ENCODE peak calls at places on chromosomes 7 and 10, in four cellular contexts. One of them, this sample, is unnamed.

GRCh38 chr7:25206765-25207164 is 21.5 kb downstream of the NPVF start:
- DNase-seq in ovary: no peak
- DNase-seq in transverse colon: no peak
- DNase-seq in A549: no peak
- DNase-seq in this sample: no peak

GRCh38 chr7:12683678-12684077 is 3.8 kb upstream of the ARL4A start:
- DNase-seq in ovary: no peak
- DNase-seq in transverse colon: no peak
- DNase-seq in A549: peak
- DNase-seq in this sample: no peak

GRCh38 chr7:103866919-103867318 is 122.5 kb downstream of the RELN start:
- DNase-seq in ovary: no peak
- DNase-seq in transverse colon: no peak
- DNase-seq in A549: no peak
- DNase-seq in this sample: no peak

GRCh38 chr7:23467731-23468720 is 2.3 kb downstream of the IGF2BP3 start:
- DNase-seq in ovary: no peak
- DNase-seq in transverse colon: peak
- DNase-seq in A549: no peak
- DNase-seq in this sample: no peak

GRCh38 chr7:78607099-78607498 is 808.5 kb downstream of the PHTF2 start:
- DNase-seq in ovary: no peak
- DNase-seq in transverse colon: no peak
- DNase-seq in A549: no peak
- DNase-seq in this sample: no peak

GRCh38 chr10:73923935-73924598 is 13.1 kb downstream of the PLAU start:
- DNase-seq in ovary: no peak
- DNase-seq in transverse colon: no peak
- DNase-seq in A549: no peak
- DNase-seq in this sample: no peak

GRCh38 chr10:34010891-34011290 is 676.4 kb upstream of the NRP1 start:
- DNase-seq in ovary: no peak
- DNase-seq in transverse colon: no peak
- DNase-seq in A549: no peak
- DNase-seq in this sample: no peak

GRCh38 chr10:14322531-14322930 is 8.2 kb downstream of the FRMD4A start:
- DNase-seq in ovary: no peak
- DNase-seq in transverse colon: no peak
- DNase-seq in A549: no peak
- DNase-seq in this sample: no peak

GRCh38 chr7:22723171-22723601 is 3.8 kb upstream of the IL6 start:
- DNase-seq in ovary: no peak
- DNase-seq in transverse colon: peak
- DNase-seq in A549: no peak
- DNase-seq in this sample: no peak

GRCh38 chr7:13024323-13024722 is 336.9 kb downstream of the ARL4A start:
- DNase-seq in ovary: no peak
- DNase-seq in transverse colon: no peak
- DNase-seq in A549: no peak
- DNase-seq in this sample: no peak

GRCh38 chr7:117592011-117592635 is 112.3 kb downstream of the CFTR start:
- DNase-seq in ovary: no peak
- DNase-seq in transverse colon: no peak
- DNase-seq in A549: no peak
- DNase-seq in this sample: no peak

GRCh38 chr10:113476673-113477072 is 76.2 kb upstream of the HABP2 start:
- DNase-seq in ovary: no peak
- DNase-seq in transverse colon: no peak
- DNase-seq in A549: no peak
- DNase-seq in this sample: no peak
- H3K4me3 ChIP-seq in ovary: no peak
- H3K4me3 ChIP-seq in transverse colon: no peak
- H3K4me3 ChIP-seq in A549: no peak
- H3K4me3 ChIP-seq in this sample: no peak

DNA sequence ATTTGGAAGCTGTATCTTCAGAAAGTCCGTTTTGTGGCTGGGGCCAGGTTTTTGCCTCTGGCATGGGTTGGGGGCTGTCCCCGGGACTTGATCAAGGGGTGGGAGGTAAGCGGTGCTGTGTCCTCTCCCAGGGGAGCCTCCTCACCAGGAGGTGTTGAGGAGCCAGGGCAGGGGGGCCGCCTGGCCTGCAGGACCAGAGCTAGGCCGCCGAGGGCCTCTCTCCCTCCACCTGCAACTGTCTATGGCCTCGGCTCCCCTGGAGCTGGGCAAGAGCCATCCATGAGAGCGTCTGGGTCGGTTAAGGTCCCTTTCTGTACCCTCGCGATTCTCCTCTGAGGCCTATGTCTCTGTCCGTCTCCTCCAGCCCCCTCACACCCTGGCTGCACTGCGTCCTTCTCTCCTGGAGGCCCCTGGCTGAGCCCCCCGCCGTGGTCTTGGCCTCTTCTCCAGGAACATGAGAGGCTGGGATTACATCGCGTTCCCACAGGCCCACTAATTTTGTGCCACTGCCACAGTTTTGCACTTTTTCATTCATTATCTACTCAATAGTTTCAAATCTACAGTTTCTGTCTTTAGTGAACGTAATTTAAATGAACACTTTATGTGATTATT is 20.6 kb downstream of the CALML5 start:
- DNase-seq in ovary: no peak
- DNase-seq in transverse colon: no peak
- DNase-seq in A549: no peak
- DNase-seq in this sample: no peak
- TF ChIP-seq EP300 in ovary: no peak
- TF ChIP-seq EP300 in transverse colon: no peak
- TF ChIP-seq EP300 in A549: no peak
- TF ChIP-seq EP300 in this sample: no peak

GRCh38 chr10:5933909-5934546 is 43.3 kb downstream of the IL15RA start:
- DNase-seq in ovary: no peak
- DNase-seq in transverse colon: no peak
- DNase-seq in A549: no peak
- DNase-seq in this sample: no peak

GRCh38 chr10:5937016-5937415 is 40.3 kb downstream of the IL15RA start:
- DNase-seq in ovary: no peak
- DNase-seq in transverse colon: no peak
- DNase-seq in A549: no peak
- DNase-seq in this sample: no peak

GRCh38 chr10:5938291-5938690 is 39.1 kb downstream of the IL15RA start:
- DNase-seq in ovary: no peak
- DNase-seq in transverse colon: no peak
- DNase-seq in A549: no peak
- DNase-seq in this sample: no peak

GRCh38 chr10:5932345-5932744 is 42.3 kb downstream of the FBH1 start:
- DNase-seq in ovary: no peak
- DNase-seq in transverse colon: no peak
- DNase-seq in A549: no peak
- DNase-seq in this sample: no peak

GRCh38 chr10:5935628-5936027 is 41.7 kb downstream of the IL15RA start:
- DNase-seq in ovary: no peak
- DNase-seq in transverse colon: no peak
- DNase-seq in A549: no peak
- DNase-seq in this sample: no peak
- H3K4me3 ChIP-seq in ovary: no peak
- H3K4me3 ChIP-seq in transverse colon: no peak
- H3K4me3 ChIP-seq in A549: no peak
- H3K4me3 ChIP-seq in this sample: no peak

DNA sequence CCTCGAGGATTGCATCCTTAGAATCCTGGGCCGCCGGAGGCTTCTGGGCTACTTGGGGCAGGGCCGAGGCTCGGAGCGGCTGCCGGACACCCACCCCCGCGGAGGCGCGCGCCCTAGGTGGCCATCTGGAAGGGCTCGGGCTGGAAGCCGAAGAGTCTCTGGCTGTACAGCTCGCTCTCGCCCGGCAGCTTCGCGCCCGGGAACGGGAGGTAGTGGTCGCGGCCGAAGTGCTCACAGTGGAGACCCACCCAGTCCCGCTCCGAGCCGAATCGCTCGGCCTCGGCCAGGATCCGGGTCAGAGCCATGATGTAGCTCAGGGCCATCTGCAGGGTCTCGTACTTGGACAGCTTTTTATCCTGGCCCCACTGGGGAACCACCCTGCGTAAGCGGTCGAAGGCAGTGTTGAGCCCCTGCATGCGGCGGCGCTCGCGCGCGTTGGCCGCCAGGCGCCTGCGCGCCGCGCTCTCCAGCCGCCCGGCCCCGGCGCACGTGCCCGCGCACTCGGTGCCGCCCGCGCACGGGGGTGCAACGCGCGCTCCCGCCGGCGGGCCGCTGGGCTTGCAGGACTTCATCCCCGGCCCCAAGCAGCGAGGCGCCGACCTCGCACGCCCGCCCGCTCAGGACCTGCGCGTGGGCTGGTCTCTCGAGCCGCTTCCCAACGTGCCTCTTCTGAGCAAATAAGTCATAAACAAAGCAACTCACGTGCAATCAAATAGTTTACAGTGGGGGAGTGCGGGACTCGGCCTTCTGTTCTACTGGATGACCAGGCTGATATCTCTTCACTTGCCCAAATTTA is 609 bp downstream of the ATOH7 start:
- DNase-seq in ovary: peak
- DNase-seq in transverse colon: peak
- DNase-seq in A549: peak
- DNase-seq in this sample: peak
- TF ChIP-seq EP300 in ovary: no peak
- TF ChIP-seq EP300 in transverse colon: no peak
- TF ChIP-seq EP300 in A549: no peak
- TF ChIP-seq EP300 in this sample: no peak

GRCh38 chr7:74454059-74454947 is 597 bp downstream of the GTF2IRD1 start:
- DNase-seq in ovary: peak
- DNase-seq in transverse colon: no peak
- DNase-seq in A549: no peak
- DNase-seq in this sample: no peak
- H3K4me3 ChIP-seq in ovary: peak
- H3K4me3 ChIP-seq in transverse colon: peak
- H3K4me3 ChIP-seq in A549: peak
- H3K4me3 ChIP-seq in this sample: peak

DNA sequence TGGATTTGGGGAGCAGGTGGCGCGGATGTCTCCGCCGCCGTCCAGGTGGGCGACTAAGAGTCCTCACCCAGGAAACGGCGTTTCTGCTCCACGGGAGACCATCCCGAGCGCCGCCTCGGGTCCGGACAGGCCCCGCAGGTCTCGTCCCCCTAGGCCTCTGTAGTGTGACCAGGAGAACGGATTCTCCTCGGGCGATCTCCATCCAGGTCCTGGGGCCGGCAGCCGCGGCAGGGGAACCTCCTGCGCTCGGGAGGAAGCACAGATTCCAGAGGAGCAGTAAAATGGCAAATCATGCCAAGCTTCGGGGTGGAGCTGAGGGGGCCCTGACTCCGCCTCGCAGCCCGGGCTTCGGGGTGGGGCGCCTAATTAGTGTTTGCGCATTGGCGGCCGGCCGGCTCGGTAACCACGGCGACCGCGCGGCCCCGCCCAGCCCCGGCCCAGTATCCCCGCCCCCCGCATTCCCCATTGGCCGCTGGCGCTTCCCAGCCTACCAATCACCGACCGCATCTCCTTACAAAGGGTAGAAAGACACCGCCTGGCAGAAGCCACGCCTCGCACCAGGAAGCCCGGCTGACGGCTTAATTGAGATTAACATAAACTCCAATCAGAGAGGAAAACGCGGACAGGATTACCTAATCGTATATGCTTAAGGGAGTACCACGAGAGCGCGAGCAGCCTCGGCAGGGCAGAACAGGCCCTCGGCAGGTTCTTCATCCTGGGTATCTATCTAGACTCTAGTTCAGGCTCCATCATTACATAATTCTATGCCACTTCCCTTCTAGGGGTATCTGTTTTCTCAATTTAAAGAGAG is 168.6 kb downstream of the ARHGAP12 start:
- DNase-seq in ovary: peak
- DNase-seq in transverse colon: peak
- DNase-seq in A549: peak
- DNase-seq in this sample: peak
- TF ChIP-seq EP300 in ovary: peak
- TF ChIP-seq EP300 in transverse colon: no peak
- TF ChIP-seq EP300 in A549: no peak
- TF ChIP-seq EP300 in this sample: no peak

DNA sequence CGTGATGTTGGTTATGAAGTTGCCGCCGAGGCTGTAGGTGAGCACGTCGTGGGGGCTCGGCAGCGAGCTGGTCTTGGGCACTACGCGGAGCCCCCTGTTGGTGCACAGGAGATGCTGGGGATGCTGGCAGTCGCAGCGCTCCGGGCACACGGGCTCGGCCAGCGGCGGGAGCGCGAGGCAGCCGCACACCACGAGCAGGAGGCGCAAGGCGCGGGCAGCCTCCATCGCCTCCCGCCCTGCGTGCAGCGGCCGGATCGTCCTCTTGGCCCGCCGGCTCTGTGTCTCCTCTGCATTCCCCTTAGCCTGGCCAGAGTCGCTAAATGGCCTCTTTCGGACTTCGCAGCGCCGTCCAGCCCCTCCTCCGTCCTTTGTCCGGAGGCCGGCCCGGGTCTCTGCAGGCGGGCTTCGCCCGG is 302 bp downstream of the TRIL start:
- DNase-seq in ovary: no peak
- DNase-seq in transverse colon: no peak
- DNase-seq in A549: no peak
- DNase-seq in this sample: no peak
- H3K4me3 ChIP-seq in ovary: peak
- H3K4me3 ChIP-seq in transverse colon: peak
- H3K4me3 ChIP-seq in A549: no peak
- H3K4me3 ChIP-seq in this sample: peak

DNA sequence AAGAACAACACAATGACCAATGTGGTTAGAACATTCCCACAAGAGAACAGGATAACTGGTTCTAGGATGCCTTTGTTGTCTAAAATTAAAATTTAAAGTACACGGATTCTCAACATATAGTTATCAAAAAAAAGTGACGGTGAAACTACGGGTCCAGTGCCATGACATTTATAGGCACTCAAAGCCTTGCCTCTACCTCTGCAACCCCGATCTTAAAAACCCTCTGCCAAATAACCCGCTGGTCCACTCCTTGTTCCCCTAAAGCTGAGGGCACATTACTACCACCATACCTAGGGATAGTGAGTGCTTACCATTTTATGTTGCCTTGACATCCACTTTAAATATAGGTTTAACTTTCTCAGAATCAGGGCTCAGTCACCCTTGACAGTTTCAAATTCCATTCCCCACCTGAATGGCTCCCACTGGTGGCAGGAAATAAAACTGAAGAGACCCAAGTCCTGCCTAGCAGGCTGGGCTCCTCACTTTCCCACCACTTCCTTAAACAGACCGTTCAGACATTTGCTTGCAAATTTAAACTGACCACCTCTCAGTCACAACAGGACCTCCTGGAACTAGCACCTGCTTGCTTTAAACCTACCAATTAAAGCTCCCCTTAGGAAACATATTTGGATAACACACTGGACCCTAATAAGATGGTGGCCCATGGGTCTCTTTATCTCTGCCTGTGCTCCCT is 169.9 kb upstream of the ASAH2 start:
- DNase-seq in ovary: no peak
- DNase-seq in transverse colon: peak
- DNase-seq in A549: peak
- DNase-seq in this sample: no peak
- TF ChIP-seq EP300 in ovary: no peak
- TF ChIP-seq EP300 in transverse colon: no peak
- TF ChIP-seq EP300 in A549: no peak
- TF ChIP-seq EP300 in this sample: no peak

This sample was measured in suprapubic skin.